ENCODE peak calls at places on chromosomes 7 and 10, in seven cellular contexts. U is transverse colon, V is IMR-90, C is K562, X is aorta, T is AG04450, G is A549. K is an unnamed sample.
A peak's percentile ranks its signal among the peaks of the same experiment; 100 is the strongest.

GRCh38 chr10:120980316-120980975 is 129.3 kb downstream of the WDR11 start:
- DNase-seq in X (no peak), C (no peak), G (no peak), V (no peak), U (no peak), T (no peak), K (peak; percentile 49)

GRCh38 chr10:110706690-110707098 is 62.6 kb downstream of the RBM20 start:
- DNase-seq in V (peak; percentile 94), T (peak; percentile 79), U (no peak), X (no peak), C (no peak), G (no peak), K (no peak)

GRCh38 chr10:112373912-112374338 is at the start of gene ACSL5:
- DNase-seq in G (no peak), C (no peak), T (no peak), U (peak; percentile 73), V (no peak), X (no peak), K (no peak)

GRCh38 chr7:80622531-80622930 is 15.9 kb upstream of the CD36 start:
- DNase-seq in C (no peak), T (peak; percentile 45), X (no peak), V (peak; percentile 85), G (no peak), U (no peak), K (no peak)

GRCh38 chr7:68063171-68063570 is 1066.5 kb downstream of the TYW1 start:
- DNase-seq in V (no peak), U (no peak), C (peak; percentile 44), X (no peak), G (peak; percentile 16), T (no peak), K (no peak)

GRCh38 chr10:98957801-98958200 is 277.9 kb downstream of the HPSE2 start:
- DNase-seq in U (no peak), V (peak; percentile 78), G (no peak), X (no peak), T (peak; percentile 59), C (no peak), K (no peak)

GRCh38 chr10:125209591-125210373 is 49.4 kb upstream of the CTBP2 start:
- DNase-seq in V (peak; percentile 30), X (no peak), G (no peak), U (no peak), C (no peak), T (no peak), K (no peak)

GRCh38 chr7:151459726-151460473 is 20.0 kb upstream of the CRYGN start:
- DNase-seq in U (peak; percentile 87), C (no peak), G (peak; percentile 90), X (peak; percentile 85), V (peak; percentile 86), T (peak; percentile 72), K (peak; percentile 59)

GRCh38 chr7:91710896-91711295 is 169.6 kb downstream of the MTERF1 start:
- DNase-seq in T (no peak), V (no peak), U (no peak), C (no peak), X (no peak), G (no peak), K (no peak)

GRCh38 chr7:31744294-31744874 is 57.4 kb downstream of the PPP1R17 start:
- DNase-seq in G (peak; percentile 82), V (peak; percentile 73), T (peak; percentile 36), U (peak; percentile 65), C (peak; percentile 52), X (peak; percentile 61), K (no peak)

GRCh38 chr7:31751726-31752125 is 64.7 kb downstream of the PPP1R17 start:
- DNase-seq in C (no peak), U (no peak), G (no peak), T (no peak), V (no peak), X (no peak), K (no peak)

GRCh38 chr7:31748084-31748483 is 61.1 kb downstream of the PPP1R17 start:
- DNase-seq in T (no peak), G (peak; percentile 38), V (no peak), C (no peak), U (no peak), X (no peak), K (no peak)

GRCh38 chr7:31741852-31742251 is 54.8 kb downstream of the PPP1R17 start:
- DNase-seq in T (no peak), U (no peak), V (no peak), X (no peak), C (no peak), G (no peak), K (no peak)

DNA sequence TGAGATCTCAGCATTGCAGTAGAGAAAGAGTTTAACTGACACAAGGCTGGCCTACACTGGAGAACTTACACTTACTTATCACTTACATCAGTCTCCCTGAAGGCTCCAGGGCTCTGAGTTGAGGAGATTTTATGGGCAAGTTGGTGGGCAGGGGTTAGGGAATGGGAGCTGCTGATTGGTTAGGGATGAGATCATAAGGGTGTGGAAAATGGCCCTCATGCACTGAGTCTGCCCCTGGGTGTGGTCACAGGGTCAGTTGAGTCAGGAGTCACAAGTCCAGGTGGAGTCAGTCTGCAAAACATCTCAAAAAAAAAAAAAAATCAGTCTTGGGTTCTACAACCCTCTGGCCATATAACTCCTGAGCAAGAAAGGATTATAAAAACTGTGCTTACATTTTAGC is 60.5 kb downstream of the PPP1R17 start:
- DNase-seq in C (no peak), U (peak; percentile 11), T (no peak), V (no peak), G (peak; percentile 62), X (no peak), K (no peak)
- H3K27ac ChIP-seq in C (no peak overlapping the region), U (no peak overlapping the region), T (no peak overlapping the region), V (no peak overlapping the region), G (peak overlapping the region; percentile 41), X (no peak overlapping the region), K (no peak overlapping the region)

GRCh38 chr7:117731455-117731854 is 141.8 kb downstream of the CTTNBP2 start:
- DNase-seq in V (peak; percentile 22), T (no peak), U (no peak), C (no peak), G (peak; percentile 17), X (no peak), K (no peak)
- H3K27ac ChIP-seq in V (no peak overlapping the region), T (no peak overlapping the region), U (no peak overlapping the region), C (no peak overlapping the region), G (no peak overlapping the region), X (no peak overlapping the region), K (no peak overlapping the region)

GRCh38 chr10:63206997-63207952 is 74.1 kb downstream of the NRBF2 start:
- DNase-seq in U (no peak), G (no peak), X (peak; percentile 55), C (no peak), V (peak; percentile 94), T (peak; percentile 55), K (no peak)
- H3K27ac ChIP-seq in U (peak overlapping the region; percentile 38), G (no peak overlapping the region), X (peak overlapping the region; percentile 82), C (no peak overlapping the region), V (peak overlapping the region; percentile 46), T (peak overlapping the region; percentile 65), K (peak overlapping the region; percentile 55)

GRCh38 chr10:72240371-72240770 is 24.3 kb upstream of the ASCC1 start:
- DNase-seq in T (no peak), V (no peak), X (peak; percentile 19), C (no peak), G (no peak), U (no peak), K (peak; percentile 8)
- H3K27ac ChIP-seq in T (no peak overlapping the region), V (no peak overlapping the region), X (no peak overlapping the region), C (no peak overlapping the region), G (peak overlapping the region; percentile 99), U (no peak overlapping the region), K (no peak overlapping the region)

GRCh38 chr7:5492249-5493020 is 68.8 kb upstream of the TNRC18 start:
- DNase-seq in G (no peak), U (no peak), V (no peak), C (peak; percentile 85), T (no peak), X (no peak), K (no peak)

GRCh38 chr7:5494320-5494682 is 70.7 kb upstream of the TNRC18 start:
- DNase-seq in G (no peak), U (no peak), T (no peak), C (no peak), V (no peak), X (no peak), K (no peak)

GRCh38 chr7:5497158-5498103 is 73.8 kb upstream of the TNRC18 start:
- DNase-seq in G (no peak), X (no peak), T (no peak), V (no peak), U (no peak), C (peak; percentile 46), K (no peak)

GRCh38 chr7:5494683-5495561 is 71.3 kb upstream of the TNRC18 start:
- DNase-seq in T (no peak), X (peak; percentile 82), V (peak; percentile 69), U (peak; percentile 76), G (peak; percentile 86), C (peak; percentile 85), K (peak; percentile 78)

DNA sequence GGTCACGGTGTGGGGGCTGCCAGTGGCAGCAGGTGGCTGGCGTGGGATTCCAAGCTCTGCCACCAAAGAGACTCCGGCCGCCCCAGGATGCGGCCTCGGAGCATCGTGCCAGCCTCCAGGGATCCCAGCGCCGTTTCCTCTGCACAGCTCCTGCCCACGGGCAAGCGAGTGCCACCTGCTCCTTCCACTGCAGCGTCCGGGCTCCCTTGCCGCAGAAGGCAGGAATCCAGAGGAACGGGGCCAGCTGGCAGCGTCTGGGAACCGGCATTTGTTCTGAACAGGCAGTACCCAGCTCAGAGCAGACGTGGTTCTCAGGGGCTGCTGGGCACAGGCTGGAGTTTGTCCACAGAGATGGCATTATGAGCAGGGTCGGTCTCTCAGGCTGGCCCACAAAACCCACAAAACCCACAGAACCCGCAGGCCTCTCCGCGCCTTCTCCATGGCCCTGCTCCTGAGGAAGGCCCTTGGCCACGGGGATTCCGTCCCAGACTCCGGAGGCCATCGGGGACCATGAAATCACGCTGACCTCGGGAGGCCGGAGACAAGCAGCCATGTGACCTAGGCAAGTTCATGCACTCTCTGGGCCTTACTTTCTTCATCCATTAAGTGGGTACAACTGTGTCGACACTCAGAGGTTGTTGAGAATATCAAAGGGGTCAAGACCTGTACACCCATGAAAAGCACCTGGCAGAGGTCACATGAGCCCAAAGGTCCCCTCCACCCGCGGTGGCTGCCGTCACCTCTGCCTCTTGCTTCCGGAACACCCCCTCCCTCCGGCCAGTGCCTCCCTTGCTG is 72.1 kb upstream of the TNRC18 start:
- DNase-seq in C (no peak), U (peak; percentile 57), X (peak; percentile 87), V (no peak), G (no peak), T (no peak), K (no peak)
- H3K27ac ChIP-seq in C (no peak overlapping the region), U (peak overlapping the region; percentile 29), X (no peak overlapping the region), V (no peak overlapping the region), G (peak overlapping the region; percentile 66), T (no peak overlapping the region), K (no peak overlapping the region)

GRCh38 chr10:35471455-35471854 is 133.7 kb upstream of the GJD4 start:
- DNase-seq in X (no peak), V (no peak), C (no peak), G (no peak), U (no peak), T (no peak), K (no peak)
- H3K27ac ChIP-seq in X (no peak overlapping the region), V (no peak overlapping the region), C (no peak overlapping the region), G (no peak overlapping the region), U (no peak overlapping the region), T (no peak overlapping the region), K (no peak overlapping the region)

DNA sequence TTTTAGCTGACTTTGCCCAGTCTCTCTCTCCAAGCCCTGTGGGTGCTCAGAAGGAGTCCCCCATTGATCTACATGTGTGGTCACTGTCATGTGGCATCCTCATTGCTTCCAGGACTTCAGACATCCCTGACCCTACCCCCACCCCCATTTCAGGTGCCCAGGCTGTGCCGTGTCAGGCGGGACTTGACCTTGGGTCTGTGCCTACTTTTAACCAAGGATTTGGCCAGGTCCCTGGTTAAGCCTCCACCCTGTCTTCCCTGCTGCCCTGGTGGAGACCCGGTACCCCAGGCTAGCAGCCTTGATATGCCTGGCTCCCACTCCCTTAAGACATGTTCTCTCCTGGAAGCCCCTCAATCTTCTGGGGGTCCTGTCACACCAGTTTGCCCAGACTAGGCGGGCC is 31.3 kb downstream of the PRF1 start:
- DNase-seq in U (no peak), X (peak; percentile 29), G (no peak), V (no peak), C (no peak), T (no peak), K (no peak)
- H3K27ac ChIP-seq in U (no peak overlapping the region), X (no peak overlapping the region), G (no peak overlapping the region), V (no peak overlapping the region), C (no peak overlapping the region), T (no peak overlapping the region), K (no peak overlapping the region)

K was measured in left lung.